ENCODE peak calls at places on chromosomes 5 and 9, in nine cellular contexts. S is stomach, T is A549, C is transverse colon, O is suprapubic skin, X is IMR-90, P is cardiac fibroblast, F is Caco-2, Z is foreskin fibroblast. H is an unnamed sample.

GRCh38 chr5:150278916-150279315 is 10.7 kb downstream of the CAMK2A start:
- DNase-seq in S (no peak), T (no peak), C (no peak), O (no peak), X (peak; percentile 90), P (peak; percentile 69), F (no peak), Z (peak; percentile 73), H (peak; percentile 56)

GRCh38 chr5:56270058-56270457 is 36.9 kb upstream of the ANKRD55 start:
- DNase-seq in S (no peak), T (no peak), C (no peak), O (no peak), X (no peak), P (no peak), F (peak; percentile 51), Z (no peak), H (no peak)

GRCh38 chr9:23938908-23939307 is 112.9 kb upstream of the ELAVL2 start:
- DNase-seq in S (no peak), T (no peak), C (no peak), O (no peak), X (no peak), P (no peak), F (no peak), Z (no peak), H (no peak)

GRCh38 chr9:81594415-81594814 is 94.9 kb downstream of the TLE1 start:
- DNase-seq in S (no peak), T (no peak), C (no peak), O (no peak), X (no peak), P (no peak), F (no peak), Z (no peak), H (no peak)

GRCh38 chr9:91770229-91770628 is 179.8 kb downstream of the ROR2 start:
- DNase-seq in S (no peak), T (no peak), C (peak; percentile 50), O (no peak), X (no peak), P (no peak), F (no peak), Z (no peak), H (no peak)

GRCh38 chr5:166363071-166363470 is 1928.4 kb upstream of the WWC1 start:
- DNase-seq in S (no peak), T (no peak), C (no peak), O (no peak), X (no peak), P (no peak), F (no peak), Z (no peak), H (no peak)

GRCh38 chr5:117760114-117760513 is 1185.5 kb upstream of the SEMA6A start:
- DNase-seq in S (no peak), T (no peak), C (no peak), O (no peak), X (peak; percentile 1), P (no peak), F (no peak), Z (no peak), H (no peak)

GRCh38 chr5:135974019-135974600 is 19.3 kb upstream of the LECT2 start:
- DNase-seq in S (no peak), T (no peak), C (no peak), O (no peak), X (no peak), P (no peak), F (no peak), Z (no peak), H (no peak)

GRCh38 chr9:69071059-69071458 is 35.5 kb downstream of the FXN start:
- DNase-seq in S (no peak), T (no peak), C (no peak), O (no peak), X (no peak), P (no peak), F (no peak), Z (no peak), H (no peak)

GRCh38 chr5:171946382-171946781 is 60.1 kb downstream of the FBXW11 start:
- DNase-seq in S (no peak), T (no peak), C (no peak), O (no peak), X (no peak), P (no peak), F (no peak), Z (no peak), H (no peak)

GRCh38 chr5:93574041-93574938 is 6.7 kb downstream of the NR2F1-AS1 start:
- DNase-seq in S (no peak), T (no peak), C (no peak), O (no peak), X (no peak), P (no peak), F (no peak), Z (no peak), H (no peak)

GRCh38 chr5:106093149-106093548 is 1577.6 kb downstream of the EFNA5 start:
- DNase-seq in S (no peak), T (no peak), C (no peak), O (no peak), X (no peak), P (no peak), F (no peak), Z (peak; percentile 18), H (no peak)

GRCh38 chr9:89531766-89532165 is 33.9 kb upstream of the SEMA4D start:
- DNase-seq in S (peak; percentile 1), T (no peak), C (no peak), O (no peak), X (no peak), P (no peak), F (no peak), Z (no peak), H (no peak)

GRCh38 chr5:94776167-94776566 is 157.7 kb downstream of the SLF1 start:
- DNase-seq in S (no peak), T (no peak), C (no peak), O (no peak), X (no peak), P (peak; percentile 10), F (no peak), Z (peak; percentile 89), H (no peak)

GRCh38 chr9:19946446-19947109 is 157.7 kb upstream of the SLC24A2 start:
- DNase-seq in S (no peak), T (no peak), C (no peak), O (no peak), X (peak; percentile 21), P (peak; percentile 76), F (no peak), Z (peak; percentile 85), H (no peak)

GRCh38 chr9:107792596-107792995 is 303.0 kb upstream of the KLF4 start:
- DNase-seq in S (no peak), T (no peak), C (no peak), O (no peak), X (no peak), P (no peak), F (peak; percentile 50), Z (no peak), H (no peak)

DNA sequence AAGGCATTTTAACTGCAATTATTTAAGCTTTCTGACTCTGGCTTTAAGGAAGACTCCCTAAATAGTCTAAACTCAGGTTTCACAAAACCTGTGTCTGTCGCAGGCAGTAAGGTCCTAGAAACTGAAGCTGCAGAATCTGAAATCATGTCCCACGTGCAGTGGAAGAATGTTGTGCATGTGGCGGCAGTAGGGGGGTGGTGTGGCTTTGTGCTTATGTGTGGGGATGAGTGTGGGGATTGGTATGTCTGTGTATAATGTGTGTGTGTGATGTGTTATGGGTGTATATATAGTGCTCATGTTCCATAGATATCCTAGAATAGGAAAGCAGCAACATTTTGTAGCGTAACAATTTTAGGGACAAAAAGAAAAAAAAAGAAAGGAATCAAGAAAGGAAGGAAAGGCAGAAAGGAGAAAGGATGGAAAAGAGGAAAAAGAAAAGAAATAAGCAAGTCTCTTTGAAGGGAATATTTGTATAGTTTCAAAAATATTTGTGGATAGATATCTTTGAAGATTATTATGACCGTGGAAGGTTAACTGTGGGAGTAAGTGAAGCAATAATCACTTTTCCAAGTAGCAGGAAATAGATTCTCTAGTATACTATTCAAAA is 6.6 kb downstream of the ANKDD1B start:
- DNase-seq in S (no peak), T (no peak), C (no peak), O (no peak), X (no peak), P (peak; percentile 40), F (peak; percentile 57), Z (peak; percentile 58), H (no peak)
- H3K4me3 ChIP-seq in S (no peak overlapping the region), T (no peak overlapping the region), C (no peak overlapping the region), O (no peak overlapping the region), X (no peak overlapping the region), P (no peak overlapping the region), F (no peak overlapping the region), Z (no peak overlapping the region), H (no peak overlapping the region)

DNA sequence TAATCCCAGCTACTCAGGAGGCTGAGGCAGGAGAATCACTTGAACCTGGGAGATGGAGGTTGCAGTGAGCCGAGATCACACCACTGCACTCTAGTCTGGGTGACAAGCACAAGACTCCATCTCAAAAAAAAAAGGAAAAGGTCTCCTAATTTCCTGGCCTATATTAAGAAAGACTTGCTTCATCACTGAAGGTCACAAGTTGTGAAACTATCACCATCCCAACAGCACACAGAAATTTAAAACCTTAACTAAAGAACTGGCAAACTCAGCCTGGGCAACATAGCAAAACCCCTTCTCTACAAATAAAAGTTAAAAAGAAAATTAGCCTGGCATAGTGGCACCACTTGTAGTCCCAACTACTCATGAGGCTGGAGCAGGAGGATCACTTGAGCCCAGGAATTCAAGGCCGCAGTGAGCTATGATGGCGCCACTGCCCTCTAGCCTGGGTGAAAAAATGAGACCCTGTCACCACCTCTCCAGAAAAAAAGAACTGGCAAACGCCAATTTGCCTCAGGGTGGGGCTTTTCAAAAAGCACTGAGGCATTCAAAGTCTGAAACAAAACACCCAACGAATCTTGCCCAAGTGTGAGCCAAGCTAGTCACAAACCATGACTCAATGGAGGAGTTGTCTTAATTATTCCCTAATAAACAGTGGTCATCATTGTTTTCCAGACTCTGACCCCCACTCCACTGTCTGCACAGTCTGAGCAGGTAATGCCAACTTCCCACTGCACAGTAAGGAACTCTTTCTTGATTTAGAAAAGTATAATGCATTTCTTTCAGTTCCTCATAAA is 17.0 kb downstream of the FRMD3 start:
- DNase-seq in S (no peak), T (no peak), C (no peak), O (no peak), X (no peak), P (no peak), F (no peak), Z (no peak), H (no peak)
- H3K4me3 ChIP-seq in S (no peak overlapping the region), T (no peak overlapping the region), C (no peak overlapping the region), O (no peak overlapping the region), X (no peak overlapping the region), P (no peak overlapping the region), F (no peak overlapping the region), Z (no peak overlapping the region), H (no peak overlapping the region)

GRCh38 chr9:35906923-35907699 is 1.1 kb downstream of the HRCT1 start:
- DNase-seq in S (no peak), T (no peak), C (peak; percentile 65), O (peak; percentile 81), X (peak; percentile 75), P (peak; percentile 92), F (no peak), Z (peak; percentile 94), H (peak; percentile 95)
- H3K4me3 ChIP-seq in S (no peak overlapping the region), T (no peak overlapping the region), C (no peak overlapping the region), O (peak overlapping the region; percentile 41), X (no peak overlapping the region), P (peak overlapping the region; percentile 39), F (no peak overlapping the region), Z (no peak overlapping the region), H (peak overlapping the region; percentile 25)

DNA sequence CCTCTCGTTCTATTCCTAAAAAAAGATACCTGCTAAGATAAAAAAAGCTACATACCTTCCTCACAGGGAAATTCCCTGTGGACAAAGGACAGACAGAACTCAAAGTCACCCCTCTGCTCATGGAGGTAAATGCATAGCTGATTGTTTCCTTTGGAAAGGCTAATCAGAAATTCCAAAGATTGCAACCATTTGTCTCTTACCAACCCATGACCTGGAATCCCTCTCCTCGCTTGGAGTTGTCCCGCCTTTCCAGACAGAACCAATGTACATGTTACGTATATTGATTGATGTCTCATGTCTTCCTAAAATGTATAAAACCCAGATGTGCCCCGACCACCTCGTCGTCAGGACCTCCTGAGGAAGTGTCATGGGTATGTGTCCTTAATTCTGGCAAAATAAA is 49.2 kb upstream of the LIFR start:
- DNase-seq in S (no peak), T (no peak), C (no peak), O (no peak), X (no peak), P (no peak), F (peak; percentile 51), Z (no peak), H (no peak)
- H3K4me3 ChIP-seq in S (no peak overlapping the region), T (no peak overlapping the region), C (no peak overlapping the region), O (no peak overlapping the region), X (no peak overlapping the region), P (no peak overlapping the region), F (no peak overlapping the region), Z (no peak overlapping the region), H (no peak overlapping the region)